ENCODE peak calls at places on chromosomes 12 and 14, in four cellular contexts. S, V, P and F are unnamed samples.

GRCh38 chr14:72946491-72946890 is 20.2 kb downstream of the DCAF4 start:
- DNase-seq in S (no peak), V (no peak), P (no peak), F (no peak)

GRCh38 chr12:108571604-108572165 is 9.3 kb downstream of the ISCU start:
- DNase-seq in S (no peak), V (no peak), P (peak), F (no peak)

GRCh38 chr12:31035226-31035625 is 38.4 kb upstream of the DDX11 start:
- DNase-seq in S (no peak), V (no peak), P (no peak), F (no peak)

GRCh38 chr12:110046451-110047187 is 1.7 kb downstream of the C12orf76 start:
- DNase-seq in S (no peak), V (no peak), P (no peak), F (no peak)

GRCh38 chr12:45077259-45077658 is 26.4 kb upstream of the DBX2 start:
- DNase-seq in S (no peak), V (no peak), P (no peak), F (no peak)

GRCh38 chr12:26156201-26156871 is 31.5 kb upstream of the BHLHE41 start:
- DNase-seq in S (no peak), V (no peak), P (no peak), F (no peak)

GRCh38 chr14:90508073-90508472 is 111.2 kb downstream of the CALM1 start:
- DNase-seq in S (no peak), V (no peak), P (no peak), F (no peak)

GRCh38 chr14:60632777-60633176 is 16.5 kb downstream of the SIX1 start:
- DNase-seq in S (no peak), V (no peak), P (no peak), F (no peak)

GRCh38 chr14:71592361-71592760 is 339.9 kb upstream of the RGS6 start:
- DNase-seq in S (no peak), V (no peak), P (no peak), F (no peak)

GRCh38 chr14:24078146-24078545 is 6.8 kb downstream of the CPNE6 start:
- DNase-seq in S (no peak), V (no peak), P (no peak), F (no peak)

GRCh38 chr12:18849080-18849479 is 111.2 kb downstream of the CAPZA3 start:
- DNase-seq in S (no peak), V (no peak), P (no peak), F (peak)

GRCh38 chr14:22099942-22100763 is 426.5 kb upstream of the OR4E1 start:
- DNase-seq in S (no peak), V (no peak), P (peak), F (peak)

GRCh38 chr14:23568600-23569310 is 1.2 kb upstream of the AP1G2 start:
- DNase-seq in S (no peak), V (peak), P (no peak), F (no peak)

GRCh38 chr12:44286336-44286735 is 450.5 kb downstream of the TMEM117 start:
- DNase-seq in S (no peak), V (no peak), P (no peak), F (peak)

GRCh38 chr14:53411110-53411509 is 258.0 kb upstream of the DDHD1 start:
- DNase-seq in S (no peak), V (no peak), P (no peak), F (no peak)

GRCh38 chr12:40681148-40681547 is 11.1 kb upstream of the CNTN1 start:
- DNase-seq in S (no peak), V (no peak), P (no peak), F (no peak)

GRCh38 chr14:98580131-98580678 is 691.8 kb downstream of the BCL11B start:
- DNase-seq in S (no peak), V (no peak), P (no peak), F (no peak)

GRCh38 chr14:100679707-100680438 is 46.8 kb upstream of the DLK1 start:
- DNase-seq in S (no peak), V (no peak), P (no peak), F (no peak)

GRCh38 chr12:7947011-7947410 is 11.0 kb upstream of the SLC2A3 start:
- DNase-seq in S (no peak), V (no peak), P (no peak), F (no peak)

GRCh38 chr14:103716091-103716801 is 636 bp downstream of the ZFYVE21 start:
- DNase-seq in S (peak), V (no peak), P (no peak), F (no peak)

GRCh38 chr14:65949711-65950516 is 536.3 kb upstream of the CCDC196 start:
- DNase-seq in S (peak), V (no peak), P (no peak), F (peak)

GRCh38 chr12:51687142-51687935 is 96.3 kb downstream of the SCN8A start:
- DNase-seq in S (no peak), V (no peak), P (no peak), F (no peak)

GRCh38 chr12:119423285-119423684 is 88.8 kb downstream of the CCDC60 start:
- DNase-seq in S (no peak), V (no peak), P (peak), F (no peak)

GRCh38 chr12:6443361-6443983 is 1.3 kb upstream of the CD27 start:
- DNase-seq in S (no peak), V (no peak), P (no peak), F (no peak)
- H3K27ac ChIP-seq in S (no peak), V (no peak), P (no peak), F (no peak)

GRCh38 chr12:46473634-46474201 is 101.1 kb upstream of the SLC38A2 start:
- DNase-seq in S (peak), V (no peak), P (no peak), F (no peak)
- H3K27ac ChIP-seq in S (peak), V (peak), P (no peak), F (peak)

GRCh38 chr14:95222870-95223398 is 65.6 kb upstream of the DICER1 start:
- DNase-seq in S (no peak), V (no peak), P (no peak), F (no peak)
- H3K27ac ChIP-seq in S (peak), V (peak), P (no peak), F (no peak)

GRCh38 chr14:89409961-89410360 is 7.1 kb downstream of the FOXN3 start:
- DNase-seq in S (no peak), V (no peak), P (no peak), F (no peak)

GRCh38 chr14:89405712-89406111 is 11.3 kb downstream of the FOXN3 start:
- DNase-seq in S (no peak), V (no peak), P (no peak), F (no peak)

GRCh38 chr14:89408907-89409675 is 7.9 kb downstream of the FOXN3 start:
- DNase-seq in S (no peak), V (no peak), P (no peak), F (peak)

GRCh38 chr14:89407856-89408255 is 9.2 kb downstream of the FOXN3 start:
- DNase-seq in S (no peak), V (no peak), P (no peak), F (no peak)

DNA sequence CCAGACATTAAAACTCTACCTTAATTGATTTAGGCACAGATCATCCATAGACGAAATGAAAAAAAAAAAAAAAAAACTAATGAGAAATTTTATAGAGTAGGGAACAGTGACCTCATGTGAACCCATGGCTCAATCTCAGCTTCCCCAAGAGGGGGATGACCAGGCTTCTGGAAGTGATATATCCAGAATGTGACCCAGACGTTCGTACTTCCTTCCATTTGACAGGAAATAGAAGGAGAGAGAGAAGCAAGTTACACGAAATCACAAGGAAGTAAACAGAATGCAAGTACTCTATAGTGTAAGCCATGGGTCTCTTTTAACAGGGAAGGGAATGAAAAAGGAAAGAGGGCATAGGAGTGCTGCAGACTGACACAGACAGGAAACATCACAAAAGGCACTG is 10.1 kb downstream of the FOXN3 start:
- DNase-seq in S (no peak), V (no peak), P (no peak), F (no peak)
- H3K27ac ChIP-seq in S (no peak), V (no peak), P (peak), F (no peak)